ENCODE peak calls at places on chromosomes 11 and 22, in four cellular contexts. I, K, T and M are unnamed samples.

GRCh38 chr22:48895831-48896765 is 931.6 kb downstream of the BRD1 start:
- DNase-seq in I (no peak), K (no peak), T (no peak), M (no peak)

GRCh38 chr11:128481135-128481534 is 106.2 kb downstream of the ETS1 start:
- DNase-seq in I (no peak), K (no peak), T (no peak), M (no peak)

GRCh38 chr22:49020314-49020713 is 807.4 kb downstream of the BRD1 start:
- DNase-seq in I (no peak), K (no peak), T (no peak), M (no peak)

GRCh38 chr11:8220261-8221024 is 43.2 kb downstream of the LMO1 start:
- DNase-seq in I (no peak), K (no peak), T (no peak), M (no peak)

GRCh38 chr22:30566125-30566524 is 8.3 kb downstream of the GAL3ST1 start:
- DNase-seq in I (peak), K (no peak), T (no peak), M (peak)

GRCh38 chr11:1878134-1879031 is 13.3 kb downstream of the PRR33 start:
- DNase-seq in I (no peak), K (no peak), T (no peak), M (no peak)

GRCh38 chr11:36156486-36157150 is 132.6 kb downstream of the COMMD9 start:
- DNase-seq in I (no peak), K (no peak), T (no peak), M (no peak)

GRCh38 chr11:111440416-111441205 is 61.5 kb upstream of the POU2AF1 start:
- DNase-seq in I (no peak), K (no peak), T (no peak), M (no peak)

DNA sequence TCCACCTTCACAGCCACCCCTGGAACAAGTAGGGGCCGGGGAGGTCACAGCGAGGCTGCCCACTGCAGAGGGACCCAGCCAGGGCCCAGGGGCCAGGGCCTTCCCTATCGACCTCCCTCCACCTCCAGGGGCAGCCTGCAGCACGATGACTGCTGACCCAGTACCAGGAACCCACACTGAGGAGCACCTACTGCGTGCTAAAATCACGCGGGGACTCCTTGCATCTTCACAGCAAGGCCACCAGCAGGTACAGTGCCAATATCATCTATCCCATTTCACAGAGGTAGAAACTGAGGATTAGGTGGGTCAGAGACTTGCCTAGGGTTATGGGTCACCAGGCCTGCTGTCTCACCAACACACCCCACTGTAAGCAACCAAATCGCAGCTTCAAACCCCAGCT is 14.6 kb downstream of the MACROD1 start:
- DNase-seq in I (no peak), K (no peak), T (no peak), M (no peak)
- TF ChIP-seq CHD4 in I (no peak), K (no peak), T (no peak), M (no peak)

DNA sequence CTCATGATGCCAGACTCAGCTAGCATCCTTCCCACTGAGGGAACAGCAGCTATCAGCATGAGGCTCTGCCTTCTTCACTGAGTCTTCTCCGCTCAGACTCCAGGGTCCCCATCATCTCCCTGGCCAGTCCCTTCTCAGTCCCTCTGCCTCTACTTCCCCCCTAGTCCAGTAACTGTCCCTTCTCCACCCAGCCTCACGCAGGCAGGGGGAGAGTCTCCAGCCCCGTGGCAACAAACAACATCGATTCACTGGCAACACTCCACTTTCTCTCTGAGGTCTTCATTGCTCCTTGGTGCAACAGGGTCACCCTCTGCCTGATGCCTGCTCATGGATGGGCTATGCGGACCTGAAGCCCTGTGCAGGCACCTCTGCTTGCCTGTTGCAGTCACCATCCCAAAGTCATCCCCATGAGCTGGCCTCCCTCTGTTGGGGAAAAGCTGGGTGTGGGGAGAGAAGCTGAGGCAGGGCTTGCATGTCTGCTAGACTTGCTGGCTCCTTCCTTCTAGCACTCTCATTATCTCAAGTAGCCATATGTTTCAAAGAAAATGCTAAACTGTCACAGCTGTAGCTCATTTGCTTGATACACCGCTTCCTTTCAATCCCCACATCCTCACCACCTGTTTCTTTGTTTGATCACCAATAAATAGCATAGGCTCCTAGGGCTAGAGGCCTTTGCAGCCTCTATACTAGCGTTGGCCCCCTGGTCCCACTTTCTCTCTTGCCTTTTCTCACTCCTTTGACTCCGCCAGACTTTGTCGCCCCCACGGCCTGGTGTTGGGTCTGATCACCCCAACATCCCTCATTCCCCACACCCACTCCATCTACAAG is 4.3 kb upstream of the BCR start:
- DNase-seq in I (no peak), K (peak), T (no peak), M (no peak)
- TF ChIP-seq KDM1A in I (no peak), K (no peak), T (no peak), M (no peak)

DNA sequence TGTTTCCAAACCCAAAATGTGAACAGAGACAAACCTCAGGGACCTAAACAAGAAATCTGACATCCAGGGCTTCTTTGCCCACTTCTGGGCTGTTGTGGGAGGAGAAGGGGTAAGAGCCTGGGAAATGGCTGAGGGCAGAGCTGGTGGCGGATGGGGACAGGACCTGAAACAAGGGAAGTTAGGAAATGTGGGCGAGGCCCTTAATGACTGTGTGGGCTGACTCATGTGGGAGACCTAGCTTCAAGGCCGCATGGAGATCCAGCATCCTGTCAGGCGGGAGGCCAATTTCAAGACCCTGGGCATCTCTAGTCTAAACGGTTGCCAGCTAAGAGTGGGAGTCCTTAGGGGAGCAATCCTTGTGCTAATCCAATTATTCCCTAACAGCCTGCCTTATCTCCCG is 2.1 kb upstream of the OAF start:
- DNase-seq in I (peak), K (peak), T (no peak), M (peak)
- TF ChIP-seq CHD4 in I (no peak), K (no peak), T (no peak), M (no peak)

GRCh38 chr22:50569896-50570535 is 7.3 kb upstream of the SYCE3 start:
- DNase-seq in I (no peak), K (no peak), T (no peak), M (no peak)
- TF ChIP-seq KDM1A in I (no peak), K (no peak), T (no peak), M (no peak)

GRCh38 chr11:94658888-94659287 is 91.7 kb downstream of the PIWIL4 start:
- DNase-seq in I (no peak), K (no peak), T (no peak), M (no peak)

GRCh38 chr11:94656968-94657367 is 89.8 kb downstream of the PIWIL4 start:
- DNase-seq in I (no peak), K (no peak), T (no peak), M (no peak)

GRCh38 chr11:94655951-94656350 is 88.8 kb downstream of the PIWIL4 start:
- DNase-seq in I (no peak), K (no peak), T (no peak), M (no peak)

GRCh38 chr11:94657629-94658028 is 90.5 kb downstream of the PIWIL4 start:
- DNase-seq in I (no peak), K (no peak), T (no peak), M (no peak)

DNA sequence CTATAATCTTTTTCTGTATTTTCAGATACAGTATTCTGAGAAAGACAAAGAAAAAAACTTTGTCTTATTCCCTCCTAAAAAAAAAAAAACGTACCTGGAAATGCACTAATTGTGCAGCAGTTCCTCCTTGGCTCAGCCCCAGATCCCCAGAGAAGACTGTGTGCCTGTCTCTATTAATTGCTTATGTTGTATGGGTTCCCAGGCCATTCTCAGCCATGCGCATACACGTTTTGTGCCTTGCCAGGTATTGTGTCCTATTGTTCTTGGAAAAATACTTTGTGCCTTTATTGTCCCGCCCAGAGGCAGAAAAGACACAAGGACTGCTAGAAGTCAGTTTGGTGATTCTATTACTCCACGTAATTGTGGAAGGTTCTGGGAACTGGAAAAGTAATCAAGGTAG is 91.2 kb downstream of the PIWIL4 start:
- DNase-seq in I (no peak), K (no peak), T (no peak), M (no peak)
- TF ChIP-seq CHD4 in I (no peak), K (no peak), T (no peak), M (no peak)

GRCh38 chr11:117180661-117181585 is 2.4 kb downstream of the SIDT2 start:
- DNase-seq in I (peak), K (peak), T (peak), M (peak)

GRCh38 chr11:117180020-117180419 is 1.5 kb downstream of the SIDT2 start:
- DNase-seq in I (no peak), K (peak), T (no peak), M (no peak)

GRCh38 chr11:117178210-117179034 is at the start of gene SIDT2:
- DNase-seq in I (peak), K (peak), T (peak), M (peak)

GRCh38 chr11:117177534-117178209 is 871 bp upstream of the SIDT2 start:
- DNase-seq in I (no peak), K (no peak), T (no peak), M (no peak)

GRCh38 chr11:117179048-117179999 is 781 bp downstream of the SIDT2 start:
- DNase-seq in I (no peak), K (peak), T (peak), M (no peak)
- TF ChIP-seq KDM1A in I (no peak), K (no peak), T (no peak), M (no peak)

GRCh38 chr11:60831501-60832079 is 10.3 kb upstream of the CCDC86 start:
- DNase-seq in I (no peak), K (no peak), T (no peak), M (no peak)
- TF ChIP-seq CHD4 in I (no peak), K (no peak), T (no peak), M (no peak)

GRCh38 chr22:26826431-26826935 is 169.1 kb downstream of the MIAT start:
- DNase-seq in I (no peak), K (no peak), T (no peak), M (no peak)
- TF ChIP-seq KDM1A in I (no peak), K (no peak), T (no peak), M (no peak)

GRCh38 chr22:47128216-47129215 is 366.1 kb downstream of the TBC1D22A start:
- DNase-seq in I (no peak), K (no peak), T (peak), M (no peak)

GRCh38 chr22:47127441-47127871 is 365.0 kb downstream of the TBC1D22A start:
- DNase-seq in I (no peak), K (no peak), T (no peak), M (no peak)

GRCh38 chr22:47131611-47132427 is 369.4 kb downstream of the TBC1D22A start:
- DNase-seq in I (no peak), K (no peak), T (no peak), M (no peak)

GRCh38 chr22:47130883-47131610 is 368.6 kb downstream of the TBC1D22A start:
- DNase-seq in I (no peak), K (no peak), T (no peak), M (no peak)

DNA sequence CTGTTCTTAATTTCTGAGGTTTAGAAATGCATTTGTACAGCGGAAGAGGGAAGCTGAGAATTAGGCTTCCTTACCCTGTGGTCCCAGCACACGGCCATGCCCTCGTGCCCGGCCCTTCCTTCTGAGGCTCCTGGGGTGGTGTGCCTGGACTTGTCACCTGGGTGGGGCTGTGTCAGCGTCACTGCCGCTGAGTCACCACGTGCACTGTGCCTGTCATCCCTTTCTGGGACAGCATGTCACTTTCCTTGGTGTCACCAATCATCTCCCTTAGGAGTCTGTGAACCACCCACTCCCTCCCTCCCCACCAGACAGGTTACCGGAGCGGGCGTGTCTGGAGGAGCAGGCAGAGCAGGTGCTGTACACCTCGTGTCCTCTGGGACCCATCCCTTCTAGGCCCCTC is 367.5 kb downstream of the TBC1D22A start:
- DNase-seq in I (no peak), K (peak), T (no peak), M (no peak)
- TF ChIP-seq CHD4 in I (no peak), K (no peak), T (no peak), M (no peak)

DNA sequence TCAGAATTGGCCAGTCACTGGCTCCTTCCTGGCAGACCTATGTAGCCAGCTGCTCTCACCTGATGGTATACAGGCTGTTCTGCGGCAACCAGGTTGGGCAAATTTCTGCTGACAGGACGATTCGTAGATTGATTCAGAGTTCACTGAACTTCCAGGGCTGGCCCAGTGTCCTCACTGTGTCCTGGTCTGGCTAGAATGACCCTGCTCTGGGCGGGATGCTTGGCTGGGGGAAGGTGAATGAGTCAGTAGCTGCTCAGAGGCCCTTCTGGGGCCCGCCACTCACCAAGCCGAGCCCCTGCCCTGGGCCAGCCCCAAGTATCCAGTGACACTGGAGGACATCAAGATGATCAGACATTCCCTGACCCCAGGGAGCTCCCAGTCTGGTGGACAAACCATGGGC is 62.9 kb upstream of the WNT11 start:
- DNase-seq in I (no peak), K (no peak), T (no peak), M (no peak)
- TF ChIP-seq KDM1A in I (no peak), K (no peak), T (no peak), M (no peak)